ENCODE peak calls at places on chromosomes 6 and 20, in seven cellular contexts. W, J, Z, D, V, L and K are unnamed samples.

GRCh38 chr6:28940859-28941680 is 17.3 kb upstream of the TRIM27 start:
- DNase-seq in Z (peak; percentile 61), J (peak; percentile 75), V (peak; percentile 92), W (no peak), D (peak; percentile 89), L (peak; percentile 63), K (peak; percentile 93)

GRCh38 chr6:41406821-41407787 is 71.7 kb downstream of the NCR2 start:
- DNase-seq in J (no peak), L (no peak), D (no peak), V (peak; percentile 76), Z (no peak), W (no peak), K (peak; percentile 80)

GRCh38 chr20:11569163-11569562 is 348.5 kb upstream of the BTBD3 start:
- DNase-seq in W (no peak), L (no peak), D (peak; percentile 36), V (peak; percentile 83), Z (no peak), J (no peak), K (peak; percentile 80)

GRCh38 chr6:78942451-78942850 is 75.1 kb downstream of the IRAK1BP1 start:
- DNase-seq in D (no peak), Z (no peak), J (no peak), L (no peak), V (no peak), W (no peak), K (no peak)

GRCh38 chr6:2197177-2197671 is 48.2 kb downstream of the GMDS start:
- DNase-seq in J (no peak), Z (peak; percentile 58), D (peak; percentile 4), W (no peak), L (no peak), V (no peak), K (no peak)

GRCh38 chr6:2715737-2716136 is 35.0 kb downstream of the MYLK4 start:
- DNase-seq in J (no peak), L (no peak), Z (no peak), W (no peak), D (no peak), V (no peak), K (no peak)

GRCh38 chr6:90811596-90812226 is 224.8 kb upstream of the MAP3K7 start:
- DNase-seq in Z (no peak), J (peak; percentile 97), D (no peak), W (no peak), L (no peak), V (no peak), K (no peak)

GRCh38 chr6:87661503-87661902 is 40.5 kb downstream of the AKIRIN2 start:
- DNase-seq in L (no peak), J (no peak), W (no peak), D (no peak), V (no peak), Z (no peak), K (no peak)

GRCh38 chr6:159700970-159701369 is 7.9 kb upstream of the SOD2 start:
- DNase-seq in D (peak; percentile 83), Z (peak; percentile 13), W (no peak), L (no peak), J (no peak), V (no peak), K (no peak)

GRCh38 chr6:109296305-109296915 is 85.9 kb downstream of the CD164 start:
- DNase-seq in W (no peak), D (no peak), Z (no peak), L (no peak), J (peak; percentile 5), V (no peak), K (no peak)

GRCh38 chr6:63597142-63598000 is 25.1 kb downstream of the LOC128125822 start:
- DNase-seq in L (no peak), V (no peak), W (no peak), D (no peak), J (no peak), Z (no peak), K (no peak)

GRCh38 chr20:50295762-50296449 is 105.3 kb downstream of the CEBPB start:
- DNase-seq in W (no peak), Z (no peak), D (no peak), L (no peak), J (peak; percentile 98), V (no peak), K (no peak)

GRCh38 chr6:41199427-41200246 is 1.3 kb downstream of the TREML2 start:
- DNase-seq in Z (no peak), L (no peak), J (no peak), W (no peak), D (no peak), V (no peak), K (no peak)

GRCh38 chr20:25286917-25287316 is 39.0 kb downstream of the PYGB start:
- DNase-seq in W (no peak), L (no peak), D (no peak), J (no peak), Z (no peak), V (no peak), K (no peak)

GRCh38 chr20:34907616-34908469 is 31.4 kb downstream of the ACSS2 start:
- DNase-seq in W (no peak), J (peak; percentile 55), V (no peak), L (no peak), Z (peak; percentile 85), D (peak; percentile 91), K (no peak)

GRCh38 chr6:37323568-37323967 is 30.2 kb upstream of the RNF8 start:
- DNase-seq in D (peak; percentile 26), L (no peak), Z (no peak), W (no peak), J (peak; percentile 52), V (peak; percentile 7), K (no peak)

GRCh38 chr6:156849806-156850205 is 72.6 kb downstream of the ARID1B start:
- DNase-seq in J (no peak), L (no peak), Z (no peak), D (no peak), W (no peak), V (no peak), K (no peak)

GRCh38 chr20:5881714-5882113 is 68.6 kb downstream of the TRMT6 start:
- DNase-seq in J (no peak), W (no peak), L (no peak), D (no peak), V (no peak), Z (no peak), K (peak; percentile 24)

GRCh38 chr20:59222239-59222981 is 58.8 kb downstream of the ZNF831 start:
- DNase-seq in V (peak; percentile 94), J (peak; percentile 80), Z (peak; percentile 41), L (peak; percentile 80), W (peak; percentile 82), D (peak; percentile 68), K (peak; percentile 85)

GRCh38 chr20:31705598-31706597 is 16.8 kb downstream of the BCL2L1 start:
- DNase-seq in W (no peak), D (no peak), J (no peak), Z (no peak), L (no peak), V (peak; percentile 38), K (no peak)

GRCh38 chr6:20681243-20681684 is 147.0 kb downstream of the CDKAL1 start:
- DNase-seq in D (no peak), J (no peak), Z (no peak), L (no peak), V (no peak), W (no peak), K (no peak)